ENCODE peak calls at places on chromosomes 11 and 22, in ten cellular contexts. J is fibroblast of mammary gland, V is AG10803, A is adrenal gland, E is tibial artery, I is kidney epithelial cell, M is prostate gland, H is IMR-90, D is HepG2, R is body of pancreas. T is an unnamed sample.

GRCh38 chr22:35154937-35155387 is 89.0 kb downstream of the ISX start:
- DNase-seq in J (peak; percentile 44), V (peak; percentile 42), A (peak; percentile 58), E (no peak), I (peak; percentile 9), M (peak; percentile 75), H (peak; percentile 35), D (peak; percentile 56), R (peak; percentile 52), T (peak; percentile 70)

GRCh38 chr11:2812371-2812991 is 73.1 kb downstream of the CDKN1C start:
- DNase-seq in J (no peak), V (no peak), A (no peak), E (no peak), I (no peak), M (no peak), H (no peak), D (no peak), R (peak; percentile 40), T (peak; percentile 45)

GRCh38 chr22:29079218-29079901 is 6.5 kb downstream of the KREMEN1 start:
- DNase-seq in J (no peak), V (peak; percentile 59), A (no peak), E (no peak), I (no peak), M (peak; percentile 49), H (no peak), D (no peak), R (no peak), T (no peak)

GRCh38 chr22:37999640-38000272 is 15.4 kb upstream of the SOX10 start:
- DNase-seq in J (peak; percentile 57), V (peak; percentile 11), A (peak; percentile 35), E (no peak), I (peak; percentile 7), M (peak; percentile 46), H (peak; percentile 61), D (no peak), R (peak; percentile 32), T (peak; percentile 53)

GRCh38 chr22:39522567-39523300 is 2.4 kb downstream of the ATF4 start:
- DNase-seq in J (peak; percentile 75), V (peak; percentile 71), A (peak; percentile 67), E (no peak), I (no peak), M (peak; percentile 82), H (peak; percentile 66), D (no peak), R (peak; percentile 72), T (peak; percentile 67)

GRCh38 chr11:58675344-58676155 is 53.1 kb downstream of the CNTF start:
- DNase-seq in J (peak; percentile 61), V (peak; percentile 56), A (peak; percentile 87), E (peak; percentile 69), I (no peak), M (peak; percentile 62), H (peak; percentile 59), D (peak; percentile 32), R (peak; percentile 86), T (peak; percentile 77)

GRCh38 chr11:2775626-2776350 is 76.0 kb upstream of the KCNQ1OT1 start:
- DNase-seq in J (no peak), V (no peak), A (peak; percentile 20), E (peak; percentile 13), I (no peak), M (peak; percentile 3), H (no peak), D (no peak), R (peak; percentile 1), T (no peak)

GRCh38 chr11:62558669-62559068 is 12.1 kb upstream of the AHNAK start:
- DNase-seq in J (no peak), V (no peak), A (no peak), E (no peak), I (no peak), M (no peak), H (no peak), D (no peak), R (no peak), T (no peak)

GRCh38 chr11:64036081-64037026 is 623 bp downstream of the FLRT1 start:
- DNase-seq in J (peak; percentile 31), V (peak; percentile 22), A (peak; percentile 38), E (no peak), I (no peak), M (no peak), H (peak; percentile 35), D (no peak), R (peak; percentile 12), T (peak; percentile 40)

GRCh38 chr11:64035081-64035524 is 628 bp upstream of the FLRT1 start:
- DNase-seq in J (no peak), V (no peak), A (no peak), E (no peak), I (no peak), M (no peak), H (no peak), D (no peak), R (no peak), T (no peak)

GRCh38 chr11:64037027-64037633 is 1.4 kb downstream of the FLRT1 start:
- DNase-seq in J (no peak), V (no peak), A (no peak), E (no peak), I (no peak), M (no peak), H (no peak), D (no peak), R (no peak), T (no peak)

GRCh38 chr11:64034411-64034811 is 1.3 kb upstream of the FLRT1 start:
- DNase-seq in J (no peak), V (no peak), A (no peak), E (no peak), I (no peak), M (no peak), H (no peak), D (no peak), R (no peak), T (no peak)

GRCh38 chr11:64035581-64035980 is at the start of gene FLRT1:
- DNase-seq in J (no peak), V (no peak), A (no peak), E (no peak), I (no peak), M (no peak), H (no peak), D (no peak), R (no peak), T (no peak)
- H3K4me3 ChIP-seq in J (no peak within 1 kb of the TSS), V (peak within 1 kb of the TSS; percentile 43), A (peak within 1 kb of the TSS; percentile 57), E (peak within 1 kb of the TSS; percentile 54), I (no peak within 1 kb of the TSS), M (peak within 1 kb of the TSS; percentile 31), H (peak within 1 kb of the TSS; percentile 47), D (peak within 1 kb of the TSS; percentile 42), R (peak within 1 kb of the TSS; percentile 47), T (peak within 1 kb of the TSS; percentile 41)

GRCh38 chr11:77776455-77776854 is 44.1 kb downstream of the RSF1 start:
- DNase-seq in J (peak; percentile 21), V (no peak), A (no peak), E (no peak), I (no peak), M (no peak), H (peak; percentile 20), D (peak; percentile 29), R (no peak), T (peak; percentile 40)
- TF ChIP-seq CTCF in J (peak; percentile 20), V (peak; percentile 45), A (peak; percentile 38), E (peak; percentile 28), I (no peak), M (no peak), H (peak; percentile 43), D (peak; percentile 52), R (no peak), T (no peak)

GRCh38 chr11:4183410-4184057 is 88.9 kb downstream of the RRM1 start:
- DNase-seq in J (no peak), V (no peak), A (no peak), E (no peak), I (no peak), M (no peak), H (no peak), D (no peak), R (no peak), T (no peak)

GRCh38 chr11:4185561-4185960 is 91.0 kb downstream of the RRM1 start:
- DNase-seq in J (no peak), V (no peak), A (no peak), E (no peak), I (no peak), M (no peak), H (no peak), D (no peak), R (no peak), T (no peak)

GRCh38 chr11:4187055-4187988 is 92.7 kb downstream of the RRM1 start:
- DNase-seq in J (peak; percentile 79), V (peak; percentile 82), A (peak; percentile 93), E (peak; percentile 93), I (peak; percentile 19), M (peak; percentile 98), H (peak; percentile 70), D (peak; percentile 39), R (peak; percentile 88), T (peak; percentile 81)

GRCh38 chr11:4184163-4184916 is 89.7 kb downstream of the RRM1 start:
- DNase-seq in J (no peak), V (no peak), A (no peak), E (no peak), I (no peak), M (no peak), H (peak; percentile 9), D (no peak), R (no peak), T (peak; percentile 18)

DNA sequence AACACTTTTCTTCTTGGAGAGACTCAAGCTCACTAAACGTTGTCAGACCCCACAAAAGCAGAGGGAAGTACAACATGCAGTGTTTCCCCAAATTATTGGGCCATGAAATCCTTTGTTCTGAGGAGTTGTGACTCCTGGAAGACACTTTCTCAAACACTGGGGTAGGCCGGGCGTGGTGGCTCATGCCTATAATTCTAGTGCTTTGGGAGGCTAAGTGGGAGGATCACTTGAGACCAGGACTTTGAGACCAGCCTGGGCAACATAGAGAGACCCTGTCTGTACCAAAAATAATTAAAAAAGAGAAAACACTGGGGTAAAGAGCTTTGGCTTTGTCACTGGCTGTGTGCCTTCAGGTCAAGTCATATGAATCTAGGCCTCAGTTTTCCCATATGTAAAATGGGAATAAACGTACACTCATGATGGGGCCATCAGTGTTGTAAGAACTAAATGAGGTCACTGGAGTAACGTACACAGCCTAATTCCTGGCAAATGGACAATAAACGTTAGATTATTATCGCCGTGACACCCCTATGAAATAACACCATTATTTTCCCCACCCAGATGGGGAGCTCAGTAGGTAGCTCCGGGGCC is 92.0 kb downstream of the RRM1 start:
- DNase-seq in J (no peak), V (no peak), A (no peak), E (no peak), I (no peak), M (no peak), H (no peak), D (no peak), R (no peak), T (no peak)
- H3K4me3 ChIP-seq in J (peak overlapping the region; percentile 59), V (peak overlapping the region; percentile 67), A (peak overlapping the region; percentile 56), E (peak overlapping the region; percentile 63), I (no peak overlapping the region), M (peak overlapping the region; percentile 49), H (no peak overlapping the region), D (no peak overlapping the region), R (no peak overlapping the region), T (peak overlapping the region; percentile 71)

GRCh38 chr11:61474234-61474633 is 34.3 kb upstream of the LRRC10B start:
- DNase-seq in J (peak; percentile 52), V (no peak), A (no peak), E (no peak), I (no peak), M (no peak), H (no peak), D (no peak), R (no peak), T (no peak)

GRCh38 chr11:61473370-61474025 is 35.1 kb upstream of the LRRC10B start:
- DNase-seq in J (peak; percentile 83), V (no peak), A (no peak), E (no peak), I (no peak), M (no peak), H (peak; percentile 28), D (no peak), R (no peak), T (no peak)

GRCh38 chr11:61477126-61477525 is 31.4 kb upstream of the LRRC10B start:
- DNase-seq in J (no peak), V (no peak), A (no peak), E (peak; percentile 42), I (no peak), M (no peak), H (no peak), D (no peak), R (no peak), T (no peak)

GRCh38 chr11:61477734-61478148 is 30.8 kb upstream of the LRRC10B start:
- DNase-seq in J (peak; percentile 23), V (no peak), A (peak; percentile 65), E (peak; percentile 38), I (no peak), M (peak; percentile 22), H (no peak), D (no peak), R (peak; percentile 37), T (no peak)

DNA sequence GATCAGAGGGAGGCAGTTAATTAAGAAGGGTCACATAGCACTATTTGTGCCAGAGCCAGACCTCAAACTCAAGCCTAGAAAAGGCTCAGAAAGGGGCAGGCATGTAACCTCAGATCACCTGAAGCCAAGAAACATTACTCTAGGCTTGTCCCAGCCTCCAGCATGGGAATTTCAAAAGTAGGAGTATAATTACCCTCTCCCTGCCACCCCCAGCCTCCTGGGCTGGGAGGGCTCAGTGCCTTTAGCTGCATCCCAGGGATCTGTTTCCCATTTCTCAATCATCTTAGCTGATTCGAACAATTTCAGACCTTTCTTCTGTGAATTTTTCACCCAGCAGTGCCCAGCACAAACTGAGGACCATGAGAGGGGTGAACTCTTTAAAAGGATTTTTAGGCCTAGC is 33.1 kb upstream of the LRRC10B start:
- DNase-seq in J (no peak), V (no peak), A (no peak), E (no peak), I (no peak), M (no peak), H (no peak), D (no peak), R (no peak), T (no peak)
- TF ChIP-seq CTCF in J (no peak), V (no peak), A (no peak), E (no peak), I (no peak), M (no peak), H (no peak), D (no peak), R (no peak), T (no peak)